ENCODE peak calls at places on chromosomes 16 and 17, in five cellular contexts. One of them, this sample, is unnamed. For H3K4me1, the result is how much of the 10 kb centered on the place peaks cover.

GRCh38 chr17:39738568-39738901 is 797 bp downstream of the GRB7 start:
- DNase-seq in H9: peak
- DNase-seq in transverse colon: peak
- DNase-seq in NT2/D1: no peak
- DNase-seq in left ventricle myocardium inferior: no peak
- DNase-seq in this sample: peak

GRCh38 chr17:12133183-12133582 is 112.5 kb downstream of the MAP2K4 start:
- DNase-seq in left ventricle myocardium inferior: no peak
- DNase-seq in NT2/D1: no peak
- DNase-seq in transverse colon: no peak
- DNase-seq in H9: no peak
- DNase-seq in this sample: peak

GRCh38 chr16:52453661-52454060 is 93.3 kb downstream of the TOX3 start:
- DNase-seq in left ventricle myocardium inferior: no peak
- DNase-seq in NT2/D1: no peak
- DNase-seq in transverse colon: peak
- DNase-seq in H9: no peak
- DNase-seq in this sample: no peak

GRCh38 chr17:49240619-49241018 is 10.0 kb upstream of the PHOSPHO1 start:
- DNase-seq in NT2/D1: no peak
- DNase-seq in H9: no peak
- DNase-seq in left ventricle myocardium inferior: no peak
- DNase-seq in transverse colon: no peak
- DNase-seq in this sample: no peak

GRCh38 chr17:65485388-65486299 is 75.8 kb downstream of the AXIN2 start:
- DNase-seq in left ventricle myocardium inferior: peak
- DNase-seq in H9: no peak
- DNase-seq in transverse colon: no peak
- DNase-seq in NT2/D1: no peak
- DNase-seq in this sample: no peak

GRCh38 chr17:56142781-56143180 is 10.5 kb upstream of the ANKFN1 start:
- DNase-seq in NT2/D1: no peak
- DNase-seq in left ventricle myocardium inferior: no peak
- DNase-seq in H9: no peak
- DNase-seq in transverse colon: no peak
- DNase-seq in this sample: no peak

GRCh38 chr17:28874750-28875149 is 19.9 kb downstream of the ERAL1 start:
- DNase-seq in H9: no peak
- DNase-seq in NT2/D1: no peak
- DNase-seq in left ventricle myocardium inferior: no peak
- DNase-seq in transverse colon: no peak
- DNase-seq in this sample: no peak

GRCh38 chr17:41519501-41520224 is 973 bp upstream of the KRT15 start:
- DNase-seq in H9: no peak
- DNase-seq in transverse colon: peak
- DNase-seq in left ventricle myocardium inferior: no peak
- DNase-seq in NT2/D1: no peak
- DNase-seq in this sample: no peak

GRCh38 chr17:76909971-76910760 is 42.0 kb downstream of the MGAT5B start:
- DNase-seq in H9: peak
- DNase-seq in left ventricle myocardium inferior: peak
- DNase-seq in transverse colon: peak
- DNase-seq in NT2/D1: peak
- DNase-seq in this sample: peak

GRCh38 chr17:78345172-78345571 is 14.7 kb downstream of the SOCS3 start:
- DNase-seq in NT2/D1: no peak
- DNase-seq in transverse colon: no peak
- DNase-seq in H9: peak
- DNase-seq in left ventricle myocardium inferior: no peak
- DNase-seq in this sample: no peak
- H3K4me1 ChIP-seq in NT2/D1: under half
- H3K4me1 ChIP-seq in transverse colon: under half
- H3K4me1 ChIP-seq in H9: under half
- H3K4me1 ChIP-seq in left ventricle myocardium inferior: half or more
- H3K4me1 ChIP-seq in this sample: under half

DNA sequence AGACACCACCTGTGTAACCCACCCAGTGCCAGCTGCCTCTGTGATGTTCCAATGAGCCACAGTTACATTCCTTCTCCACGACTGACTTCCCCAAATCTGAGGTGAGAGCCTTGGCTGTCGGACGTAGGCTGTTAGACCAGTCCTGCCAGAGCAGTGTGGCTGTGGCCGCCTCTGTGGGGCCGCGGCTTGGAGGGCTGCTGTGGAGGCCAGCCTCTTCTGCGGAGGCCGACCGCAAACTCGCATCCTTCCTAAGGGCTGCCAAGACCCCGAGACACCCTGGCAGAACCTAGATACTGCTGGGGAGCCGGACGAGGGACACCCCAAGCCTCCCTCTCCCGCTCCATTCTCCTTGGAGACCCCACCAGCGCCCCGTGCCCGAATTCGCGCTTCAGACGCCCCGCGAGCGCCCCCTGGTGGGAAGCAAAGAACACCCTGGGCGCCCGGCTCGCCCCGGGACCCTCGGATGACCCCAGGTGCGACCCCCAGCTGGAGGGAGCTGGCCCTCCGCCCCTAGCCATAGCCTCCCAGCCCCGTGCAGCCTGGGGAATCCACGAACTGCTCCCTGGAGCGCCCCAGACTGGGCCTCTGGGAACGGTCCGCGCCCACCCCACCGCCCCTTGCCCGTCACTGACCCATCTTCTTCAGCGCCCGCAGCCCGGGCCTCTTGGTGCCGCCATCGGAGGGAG is 556 bp downstream of the PLCD3 start:
- DNase-seq in NT2/D1: peak
- DNase-seq in left ventricle myocardium inferior: peak
- DNase-seq in transverse colon: peak
- DNase-seq in H9: peak
- DNase-seq in this sample: peak
- H3K4me1 ChIP-seq in NT2/D1: under half
- H3K4me1 ChIP-seq in left ventricle myocardium inferior: half or more
- H3K4me1 ChIP-seq in transverse colon: half or more
- H3K4me1 ChIP-seq in H9: under half
- H3K4me1 ChIP-seq in this sample: under half

GRCh38 chr17:78143214-78144145 is 2.7 kb upstream of the C17orf99 start:
- DNase-seq in left ventricle myocardium inferior: no peak
- DNase-seq in transverse colon: no peak
- DNase-seq in NT2/D1: no peak
- DNase-seq in H9: no peak
- DNase-seq in this sample: no peak

GRCh38 chr17:78146471-78146869 is 285 bp downstream of the C17orf99 start:
- DNase-seq in H9: no peak
- DNase-seq in NT2/D1: no peak
- DNase-seq in transverse colon: peak
- DNase-seq in left ventricle myocardium inferior: no peak
- DNase-seq in this sample: no peak

GRCh38 chr17:78146881-78147280 is 696 bp downstream of the C17orf99 start:
- DNase-seq in H9: no peak
- DNase-seq in transverse colon: peak
- DNase-seq in left ventricle myocardium inferior: no peak
- DNase-seq in NT2/D1: no peak
- DNase-seq in this sample: no peak

GRCh38 chr17:78144146-78144719 is 2.0 kb upstream of the C17orf99 start:
- DNase-seq in left ventricle myocardium inferior: peak
- DNase-seq in NT2/D1: no peak
- DNase-seq in transverse colon: peak
- DNase-seq in H9: no peak
- DNase-seq in this sample: no peak

GRCh38 chr17:78144736-78145641 is 1.2 kb upstream of the C17orf99 start:
- DNase-seq in H9: no peak
- DNase-seq in transverse colon: peak
- DNase-seq in NT2/D1: no peak
- DNase-seq in left ventricle myocardium inferior: no peak
- DNase-seq in this sample: no peak
- H3K4me1 ChIP-seq in H9: under half
- H3K4me1 ChIP-seq in transverse colon: under half
- H3K4me1 ChIP-seq in NT2/D1: under half
- H3K4me1 ChIP-seq in left ventricle myocardium inferior: under half
- H3K4me1 ChIP-seq in this sample: under half

GRCh38 chr16:23827245-23827543 is 8.6 kb upstream of the PRKCB start:
- DNase-seq in transverse colon: no peak
- DNase-seq in NT2/D1: no peak
- DNase-seq in left ventricle myocardium inferior: no peak
- DNase-seq in H9: no peak
- DNase-seq in this sample: no peak
- H3K4me1 ChIP-seq in transverse colon: under half
- H3K4me1 ChIP-seq in NT2/D1: under half
- H3K4me1 ChIP-seq in left ventricle myocardium inferior: under half
- H3K4me1 ChIP-seq in H9: under half
- H3K4me1 ChIP-seq in this sample: under half

DNA sequence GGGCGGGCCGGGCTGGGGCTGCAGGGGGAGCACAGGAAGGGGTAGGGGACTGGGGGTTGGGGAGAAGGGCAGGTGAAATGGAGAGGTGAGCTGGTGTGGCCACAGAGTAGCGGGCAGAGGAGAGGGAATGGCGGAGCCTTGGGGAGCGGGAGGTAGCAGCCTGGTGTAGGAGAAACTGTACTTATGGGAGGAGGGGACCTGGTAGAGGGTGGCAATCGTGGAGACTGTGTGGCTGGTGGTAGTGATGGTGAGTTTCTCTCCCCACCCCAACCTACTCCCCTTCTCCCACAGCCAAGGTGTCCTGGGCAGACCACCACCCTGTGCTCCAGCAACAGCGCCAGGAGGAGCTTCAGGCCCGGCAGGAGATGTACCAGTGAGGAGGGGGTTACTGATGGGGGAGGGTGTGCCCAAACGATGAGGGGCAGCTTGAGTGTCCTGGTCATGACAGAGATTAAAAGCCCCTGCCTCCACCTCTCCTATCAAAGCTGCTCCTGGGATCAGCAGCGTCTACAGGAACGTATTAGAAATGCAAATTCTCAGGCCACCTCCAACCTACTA is 831 bp downstream of the ALOX15B start:
- DNase-seq in transverse colon: no peak
- DNase-seq in NT2/D1: no peak
- DNase-seq in left ventricle myocardium inferior: no peak
- DNase-seq in H9: no peak
- DNase-seq in this sample: no peak
- H3K4me1 ChIP-seq in transverse colon: under half
- H3K4me1 ChIP-seq in NT2/D1: under half
- H3K4me1 ChIP-seq in left ventricle myocardium inferior: under half
- H3K4me1 ChIP-seq in H9: under half
- H3K4me1 ChIP-seq in this sample: under half

GRCh38 chr17:21277332-21277731 is 7.2 kb upstream of the MAP2K3 start:
- DNase-seq in NT2/D1: no peak
- DNase-seq in H9: no peak
- DNase-seq in transverse colon: no peak
- DNase-seq in left ventricle myocardium inferior: no peak
- DNase-seq in this sample: no peak

GRCh38 chr17:21279198-21279535 is 5.3 kb upstream of the MAP2K3 start:
- DNase-seq in left ventricle myocardium inferior: no peak
- DNase-seq in NT2/D1: no peak
- DNase-seq in H9: no peak
- DNase-seq in transverse colon: no peak
- DNase-seq in this sample: no peak

GRCh38 chr17:21279582-21279981 is 4.9 kb upstream of the MAP2K3 start:
- DNase-seq in H9: no peak
- DNase-seq in left ventricle myocardium inferior: no peak
- DNase-seq in transverse colon: no peak
- DNase-seq in NT2/D1: no peak
- DNase-seq in this sample: no peak

GRCh38 chr17:21280081-21280518 is 4.4 kb upstream of the MAP2K3 start:
- DNase-seq in left ventricle myocardium inferior: peak
- DNase-seq in NT2/D1: peak
- DNase-seq in H9: peak
- DNase-seq in transverse colon: peak
- DNase-seq in this sample: peak

DNA sequence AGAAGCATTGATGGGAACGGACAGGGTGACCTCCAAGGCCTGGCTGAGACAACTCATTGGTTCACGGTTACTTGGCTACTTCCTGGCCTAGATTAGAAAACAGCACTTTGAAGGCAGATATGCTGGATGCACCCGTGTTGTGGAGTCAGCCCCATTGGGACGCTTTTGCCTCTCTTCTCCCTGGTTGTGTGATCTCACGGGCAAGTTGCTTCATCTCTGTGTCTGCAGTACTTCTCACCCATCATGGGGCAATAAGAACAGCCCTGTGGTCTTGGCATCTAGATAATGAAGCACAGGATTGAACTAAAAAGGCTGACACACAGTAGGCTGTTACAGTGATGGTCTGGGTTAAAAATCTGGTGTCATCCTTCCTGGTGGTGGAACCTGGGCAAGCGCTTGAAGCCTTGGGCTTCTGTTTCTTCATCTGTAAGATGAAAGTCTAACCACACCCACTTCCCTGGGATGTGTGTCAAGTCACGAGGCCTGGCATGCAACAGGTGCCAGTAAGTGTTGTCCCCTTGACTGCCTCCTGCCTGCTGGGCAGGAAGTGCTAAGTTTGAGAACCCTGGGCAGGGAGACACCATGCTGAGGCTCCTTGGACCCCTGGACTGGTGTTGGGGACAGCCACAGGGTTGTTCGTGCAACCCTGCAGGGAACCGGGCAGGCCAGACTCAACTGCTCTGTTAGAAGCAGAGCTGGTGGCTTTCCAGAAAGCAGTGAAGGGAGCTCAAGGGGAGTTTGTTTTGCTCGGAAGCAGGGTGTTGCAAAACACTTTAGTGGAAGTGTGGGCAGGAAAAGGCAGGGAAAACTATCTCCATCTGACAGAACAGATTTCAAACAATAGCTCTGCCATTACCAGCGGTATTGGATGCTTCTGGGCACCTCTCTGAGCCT is 6.0 kb upstream of the MAP2K3 start:
- DNase-seq in transverse colon: peak
- DNase-seq in left ventricle myocardium inferior: peak
- DNase-seq in H9: no peak
- DNase-seq in NT2/D1: no peak
- DNase-seq in this sample: no peak
- H3K4me1 ChIP-seq in transverse colon: under half
- H3K4me1 ChIP-seq in left ventricle myocardium inferior: under half
- H3K4me1 ChIP-seq in H9: under half
- H3K4me1 ChIP-seq in NT2/D1: under half
- H3K4me1 ChIP-seq in this sample: under half

DNA sequence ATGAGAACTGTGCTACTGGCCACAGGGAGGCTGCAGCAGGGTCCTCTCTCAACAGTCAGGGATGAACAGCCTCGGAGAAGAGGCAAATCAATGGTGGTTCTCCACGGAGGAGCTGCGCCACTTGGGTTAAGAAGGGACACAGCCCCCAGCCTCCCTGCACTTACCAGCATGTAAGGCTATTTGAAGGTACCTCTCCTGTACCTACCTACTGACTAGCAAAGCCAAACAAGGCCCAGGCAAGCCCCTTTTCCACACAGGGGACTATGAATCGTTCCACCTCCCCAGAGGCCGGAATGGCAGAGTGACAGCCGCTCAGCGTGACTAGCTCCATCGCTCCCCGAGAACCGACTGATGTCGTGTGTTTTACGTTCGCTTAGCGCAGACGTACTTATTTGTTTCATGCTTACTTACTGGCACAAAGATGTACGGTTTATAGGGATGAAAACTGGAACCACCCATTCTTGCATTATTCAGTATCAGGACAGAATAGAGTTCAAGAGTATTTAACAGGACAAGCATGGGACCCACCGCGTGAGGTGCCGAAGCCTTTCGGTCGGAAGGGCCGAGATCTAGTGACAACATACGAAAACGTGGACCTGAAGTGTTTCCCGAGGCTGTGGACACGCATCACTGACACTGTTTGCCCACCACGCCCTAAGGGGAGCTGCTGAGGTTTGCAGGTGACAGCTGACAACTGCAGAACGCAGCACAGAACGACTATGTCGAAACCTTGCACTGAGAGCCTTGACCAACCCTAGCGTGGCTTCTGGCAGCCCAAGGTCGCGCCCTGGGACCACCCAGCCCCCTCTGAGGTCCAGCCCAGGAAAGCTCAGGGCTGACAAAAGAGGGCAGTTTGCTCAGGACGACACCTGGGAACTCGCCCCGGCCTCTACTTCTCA is 1.0 kb downstream of the TEPSIN start:
- DNase-seq in left ventricle myocardium inferior: no peak
- DNase-seq in H9: no peak
- DNase-seq in NT2/D1: no peak
- DNase-seq in transverse colon: no peak
- DNase-seq in this sample: no peak
- H3K4me1 ChIP-seq in left ventricle myocardium inferior: under half
- H3K4me1 ChIP-seq in H9: under half
- H3K4me1 ChIP-seq in NT2/D1: under half
- H3K4me1 ChIP-seq in transverse colon: under half
- H3K4me1 ChIP-seq in this sample: under half